ENCODE peak calls at places on chromosomes 16 and 17, in four cellular contexts. D is right atrium auricular region, J is PC-9, C is SJSA1. B is an unnamed sample.
A peak's percentile ranks its signal among the peaks of the same experiment; 100 is the strongest.

GRCh38 chr16:4982056-4982867 is 24.1 kb downstream of the SEC14L5 start:
- DNase-seq in D (no peak), J (no peak), C (no peak), B (peak; percentile 74)

GRCh38 chr17:57234252-57235092 is 21.9 kb upstream of the MSI2 start:
- DNase-seq in D (no peak), J (no peak), C (no peak), B (no peak)

GRCh38 chr17:74903034-74903433 is 9.6 kb upstream of the FADS6 start:
- DNase-seq in D (no peak), J (no peak), C (no peak), B (no peak)

GRCh38 chr16:67294927-67295326 is 15.6 kb downstream of the PLEKHG4 start:
- DNase-seq in D (no peak), J (no peak), C (no peak), B (no peak)

GRCh38 chr16:73086108-73086507 is 38.2 kb upstream of the ZFHX3 start:
- DNase-seq in D (no peak), J (no peak), C (no peak), B (no peak)

GRCh38 chr17:77391668-77392375 is 251.1 kb downstream of the SEC14L1 start:
- DNase-seq in D (peak; percentile 85), J (no peak), C (peak; percentile 99), B (peak; percentile 57)

GRCh38 chr17:69448431-69449102 is 34.1 kb downstream of the MAP2K6 start:
- DNase-seq in D (no peak), J (no peak), C (no peak), B (peak; percentile 29)

GRCh38 chr17:2700491-2701141 is 10.9 kb downstream of the CLUH start:
- DNase-seq in D (no peak), J (no peak), C (no peak), B (peak; percentile 10)

GRCh38 chr17:73091770-73092517 is 544 bp downstream of the SLC39A11 start:
- DNase-seq in D (no peak), J (peak; percentile 40), C (no peak), B (peak; percentile 22)

GRCh38 chr17:48636177-48637018 is 10.2 kb upstream of the HOXB9 start:
- DNase-seq in D (no peak), J (peak; percentile 59), C (peak; percentile 98), B (peak; percentile 47)

GRCh38 chr17:63740464-63741181 is 976 bp downstream of the STRADA start:
- DNase-seq in D (no peak), J (no peak), C (no peak), B (no peak)

GRCh38 chr16:50644730-50645129 is 36.4 kb downstream of the SNX20 start:
- DNase-seq in D (no peak), J (no peak), C (no peak), B (no peak)

GRCh38 chr16:17416461-17417221 is 54.1 kb downstream of the XYLT1 start:
- DNase-seq in D (no peak), J (no peak), C (peak; percentile 65), B (peak; percentile 21)

GRCh38 chr17:3964203-3965122 is at the start of gene ATP2A3:
- DNase-seq in D (no peak), J (no peak), C (no peak), B (peak; percentile 27)

DNA sequence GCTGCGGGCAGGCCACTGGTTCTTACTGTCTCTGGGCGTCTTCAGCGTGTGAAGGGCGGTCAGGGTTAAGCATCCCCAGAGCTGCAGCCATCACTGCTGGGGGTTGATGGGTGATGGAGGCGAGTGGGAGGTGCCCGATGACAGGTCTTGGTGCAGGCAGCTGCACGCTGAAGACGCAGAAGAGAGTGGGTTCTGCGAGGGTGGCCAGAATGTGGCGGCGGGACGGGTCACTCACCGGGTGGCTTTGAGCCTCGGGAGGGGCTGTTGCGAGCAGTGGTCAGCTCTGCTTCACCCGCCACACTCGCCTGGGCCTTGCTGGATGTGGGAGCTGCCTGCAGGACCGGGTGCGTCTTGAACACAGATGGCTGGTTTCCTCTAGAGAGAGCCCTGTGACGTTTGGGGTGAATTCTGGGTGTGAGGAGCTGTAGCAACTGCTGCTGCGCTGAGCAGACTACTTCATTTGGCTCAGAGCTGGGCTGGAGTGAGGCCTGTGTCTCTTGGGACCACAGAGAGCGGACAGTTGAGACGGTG is 44.6 kb upstream of the ZNF750 start:
- DNase-seq in D (no peak), J (no peak), C (no peak), B (no peak)
- H3K4me3 ChIP-seq in D (no peak overlapping the region), J (no peak overlapping the region), C (no peak overlapping the region), B (no peak overlapping the region)

GRCh38 chr17:29379084-29379811 is 10.9 kb upstream of the TAOK1 start:
- DNase-seq in D (peak; percentile 21), J (peak; percentile 72), C (no peak), B (no peak)

GRCh38 chr17:29378495-29378894 is 11.7 kb upstream of the TAOK1 start:
- DNase-seq in D (no peak), J (no peak), C (no peak), B (no peak)

GRCh38 chr17:29376667-29377268 is 13.4 kb upstream of the TAOK1 start:
- DNase-seq in D (peak; percentile 59), J (no peak), C (peak; percentile 55), B (peak; percentile 26)
- H3K27ac ChIP-seq in D (no peak overlapping the region), J (no peak overlapping the region), C (no peak overlapping the region), B (no peak overlapping the region)

GRCh38 chr17:45939398-45939797 is 45.0 kb downstream of the MAPT start:
- DNase-seq in D (no peak), J (no peak), C (no peak), B (no peak)

GRCh38 chr17:45941395-45941794 is 47.0 kb downstream of the MAPT start:
- DNase-seq in D (no peak), J (no peak), C (no peak), B (no peak)

GRCh38 chr17:45940826-45941225 is 46.5 kb downstream of the MAPT start:
- DNase-seq in D (no peak), J (no peak), C (no peak), B (no peak)

GRCh38 chr17:45942284-45942683 is 47.9 kb downstream of the MAPT start:
- DNase-seq in D (peak; percentile 75), J (no peak), C (no peak), B (peak; percentile 86)

DNA sequence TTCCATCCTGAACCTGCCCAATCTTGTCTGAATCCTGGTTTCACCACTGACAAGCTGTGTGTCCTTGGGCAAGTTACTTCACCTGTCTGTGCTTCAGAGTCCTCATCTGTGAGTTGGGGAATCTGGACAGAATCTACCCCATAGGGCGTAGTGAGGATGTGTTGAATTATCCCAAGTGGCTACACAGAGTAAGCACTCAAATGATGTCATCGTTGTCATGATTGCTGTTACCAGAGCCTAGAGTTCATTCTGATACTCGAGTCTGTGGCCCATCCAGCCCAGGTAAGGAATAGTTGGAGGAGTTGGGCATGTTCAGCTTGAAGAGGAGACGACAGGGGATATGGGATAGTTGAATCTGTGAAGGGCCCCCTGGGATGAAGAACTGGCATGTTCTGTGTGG is 45.9 kb downstream of the MAPT start:
- DNase-seq in D (no peak), J (no peak), C (no peak), B (no peak)
- H3K27me3 ChIP-seq in D (no peaks in the 10 kb centered on the region), J (peaks cover 94% of the 10 kb centered on the region), C (peaks cover 82% of the 10 kb centered on the region), B (no peaks in the 10 kb centered on the region)

DNA sequence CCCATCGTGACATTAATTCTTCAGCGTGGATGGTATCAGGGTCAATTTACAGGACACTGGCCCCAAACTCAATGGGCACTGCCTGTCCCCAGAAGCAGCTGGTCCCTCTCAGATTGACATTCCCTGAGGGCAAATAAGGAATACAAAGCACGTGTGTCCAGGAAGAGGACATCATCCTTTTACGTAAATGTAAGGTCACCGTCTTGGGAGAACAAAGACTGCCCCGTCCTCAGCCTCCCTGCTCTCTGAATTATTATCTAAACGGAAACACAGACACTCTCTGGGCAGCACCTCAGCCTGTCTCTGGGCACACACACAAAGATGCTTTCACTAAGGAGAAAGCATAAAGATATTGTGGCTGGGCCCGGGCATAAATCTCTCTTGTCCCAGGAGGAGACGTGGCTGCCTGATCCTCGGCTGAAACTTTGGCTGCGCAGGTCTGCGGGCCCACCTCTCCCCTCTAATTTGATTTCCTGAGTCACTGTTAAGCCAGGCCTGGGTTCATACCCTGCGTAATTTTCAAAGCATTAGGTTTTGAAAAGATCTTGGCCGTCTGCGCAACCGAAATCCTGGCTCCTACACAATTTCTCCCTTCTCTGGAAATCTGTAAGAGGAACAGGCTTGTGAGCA is 5.0 kb downstream of the KCNG4 start:
- DNase-seq in D (no peak), J (no peak), C (no peak), B (no peak)
- H3K4me3 ChIP-seq in D (no peak overlapping the region), J (no peak overlapping the region), C (no peak overlapping the region), B (no peak overlapping the region)

GRCh38 chr16:649646-650045 is 481 bp downstream of the WDR90 start:
- DNase-seq in D (no peak), J (no peak), C (no peak), B (no peak)
- H3K27ac ChIP-seq in D (peak overlapping the region; percentile 88), J (no peak overlapping the region), C (peak overlapping the region; percentile 75), B (peak overlapping the region; percentile 97)

GRCh38 chr17:17698869-17699351 is 17.7 kb downstream of the RAI1 start:
- DNase-seq in D (no peak), J (no peak), C (no peak), B (no peak)

GRCh38 chr17:17701112-17701511 is 19.9 kb downstream of the RAI1 start:
- DNase-seq in D (no peak), J (no peak), C (no peak), B (no peak)

GRCh38 chr17:17701658-17702057 is 20.4 kb downstream of the RAI1 start:
- DNase-seq in D (no peak), J (no peak), C (no peak), B (no peak)

GRCh38 chr17:17702370-17702769 is 21.1 kb downstream of the RAI1 start:
- DNase-seq in D (no peak), J (no peak), C (no peak), B (no peak)

DNA sequence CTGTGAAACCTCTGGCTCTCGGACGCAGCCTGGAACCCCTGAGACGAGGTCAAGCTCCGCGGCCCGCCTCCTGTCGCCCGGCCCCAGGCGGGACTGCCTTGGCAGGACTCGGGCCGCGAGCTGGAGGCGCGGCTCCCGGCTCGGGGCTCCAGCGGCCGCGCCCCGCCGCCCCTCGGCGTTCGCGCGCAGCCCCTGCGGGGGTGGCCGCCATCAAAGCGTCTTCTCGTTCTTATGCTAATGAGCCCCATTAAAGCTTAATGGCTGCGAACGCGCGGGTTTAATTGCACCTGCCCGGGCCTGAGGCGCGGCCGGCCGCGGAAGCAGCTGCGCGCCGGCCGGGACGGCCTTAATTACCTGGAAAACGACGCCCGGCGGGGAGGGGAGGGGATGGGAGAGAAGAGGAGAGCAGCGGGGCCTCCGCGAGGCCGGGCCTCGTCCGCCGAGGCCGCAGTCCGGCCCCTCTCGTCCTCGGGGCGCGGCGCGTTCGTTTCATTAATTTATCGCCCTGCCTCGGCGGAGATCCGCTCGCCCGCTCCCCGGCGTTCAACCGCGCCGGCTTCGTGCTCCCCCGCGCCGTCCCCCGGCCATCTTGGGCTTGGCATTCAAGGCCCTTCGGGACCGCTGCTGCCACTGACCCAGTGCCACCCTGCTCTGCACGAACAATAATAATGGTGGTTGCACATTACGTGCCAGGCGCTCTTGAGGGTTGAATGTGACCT is 19.2 kb downstream of the RAI1 start:
- DNase-seq in D (no peak), J (no peak), C (no peak), B (no peak)
- H3K27me3 ChIP-seq in D (no peaks in the 10 kb centered on the region), J (no peaks in the 10 kb centered on the region), C (no peaks in the 10 kb centered on the region), B (no peaks in the 10 kb centered on the region)

GRCh38 chr16:46568472-46569230 is 52.5 kb downstream of the SHCBP1 start:
- DNase-seq in D (no peak), J (no peak), C (no peak), B (no peak)

GRCh38 chr16:46573834-46574159 is 47.4 kb downstream of the SHCBP1 start:
- DNase-seq in D (no peak), J (no peak), C (no peak), B (no peak)

GRCh38 chr16:46573008-46573833 is 48.0 kb downstream of the SHCBP1 start:
- DNase-seq in D (no peak), J (peak; percentile 46), C (peak; percentile 91), B (no peak)

GRCh38 chr16:46569231-46569735 is 51.9 kb downstream of the SHCBP1 start:
- DNase-seq in D (no peak), J (no peak), C (no peak), B (no peak)
- H3K4me3 ChIP-seq in D (no peak overlapping the region), J (no peak overlapping the region), C (no peak overlapping the region), B (no peak overlapping the region)